ENCODE peak calls at places on chromosomes 1 and 21, in ten cellular contexts. E, X, G, P, C, A, J, V, U and O are unnamed samples.

GRCh38 chr1:3746784-3747521 is 5.3 kb upstream of the CCDC27 start:
- DNase-seq in E (peak; percentile 69), V (peak; percentile 85), P (peak; percentile 29), G (peak; percentile 93), C (peak; percentile 93), X (peak; percentile 72), U (peak; percentile 92), A (peak; percentile 89), J (peak; percentile 92), O (peak; percentile 89)

GRCh38 chr1:212514782-212515181 is 82.1 kb downstream of the NENF start:
- DNase-seq in C (no peak), E (no peak), A (no peak), U (no peak), X (no peak), P (no peak), J (no peak), V (no peak), G (no peak), O (no peak)

GRCh38 chr1:110428961-110429360 is 21.5 kb upstream of the LAMTOR5 start:
- DNase-seq in U (no peak), P (no peak), A (no peak), J (no peak), C (no peak), E (no peak), X (no peak), G (peak; percentile 24), V (no peak), O (no peak)

GRCh38 chr1:19921310-19921709 is 2.1 kb downstream of the PLA2G2E start:
- DNase-seq in X (no peak), C (no peak), V (no peak), P (no peak), U (no peak), E (no peak), J (no peak), A (peak; percentile 73), G (no peak), O (no peak)

GRCh38 chr1:18541046-18541795 is 60.5 kb downstream of the KLHDC7A start:
- DNase-seq in A (no peak), G (no peak), U (no peak), V (no peak), P (no peak), X (no peak), E (no peak), J (peak; percentile 18), C (no peak), O (peak; percentile 47)

GRCh38 chr1:172431721-172432192 is 11.3 kb downstream of the C1orf105 start:
- DNase-seq in C (no peak), J (no peak), G (no peak), V (no peak), U (no peak), A (peak; percentile 75), E (no peak), P (no peak), X (no peak), O (no peak)

GRCh38 chr1:156481527-156481926 is 19.0 kb downstream of the MEF2D start:
- DNase-seq in G (no peak), X (no peak), J (no peak), A (no peak), E (no peak), V (no peak), U (no peak), C (no peak), P (no peak), O (no peak)

GRCh38 chr1:161736332-161736969 is 13.1 kb upstream of the DUSP12 start:
- DNase-seq in J (no peak), U (no peak), P (no peak), V (no peak), G (no peak), X (peak; percentile 29), A (no peak), E (no peak), C (no peak), O (no peak)

GRCh38 chr1:111404588-111404987 is 22.9 kb downstream of the OVGP1 start:
- DNase-seq in U (no peak), G (no peak), X (no peak), A (no peak), J (no peak), P (peak; percentile 72), E (no peak), V (no peak), C (no peak), O (no peak)

GRCh38 chr21:35943752-35944151 is 116.6 kb downstream of the SETD4 start:
- DNase-seq in X (no peak), G (no peak), A (no peak), U (no peak), J (no peak), V (no peak), P (no peak), C (no peak), E (no peak), O (no peak)

GRCh38 chr1:92709738-92710137 is 75.2 kb downstream of the EVI5 start:
- DNase-seq in J (no peak), A (no peak), E (peak; percentile 88), U (peak; percentile 61), G (no peak), X (peak; percentile 23), C (peak; percentile 58), P (no peak), V (no peak), O (no peak)

GRCh38 chr1:117732956-117733355 is 127.1 kb downstream of the TENT5C start:
- DNase-seq in P (no peak), X (no peak), J (no peak), V (no peak), C (no peak), G (no peak), E (no peak), A (no peak), U (no peak), O (no peak)

GRCh38 chr1:30743584-30744059 is 14.0 kb downstream of the LAPTM5 start:
- DNase-seq in P (peak; percentile 89), E (no peak), A (no peak), C (no peak), X (no peak), V (no peak), U (no peak), G (no peak), J (no peak), O (no peak)
- TF ChIP-seq CTCF in P (no peak), E (no peak), A (no peak), C (no peak), X (no peak), V (no peak), U (no peak), G (no peak), J (no peak), O (no peak)

GRCh38 chr1:155241069-155241679 is 14.1 kb downstream of the ENTREP3 start:
- DNase-seq in E (peak; percentile 74), V (peak; percentile 57), C (peak; percentile 65), U (peak; percentile 90), P (peak; percentile 86), G (peak; percentile 86), A (no peak), X (peak; percentile 86), J (peak; percentile 87), O (peak; percentile 79)
- H3K4me3 ChIP-seq in E (peak overlapping the region; percentile 73), V (peak overlapping the region; percentile 33), C (peak overlapping the region; percentile 35), U (no peak overlapping the region), P (peak overlapping the region; percentile 70), G (peak overlapping the region; percentile 41), A (peak overlapping the region; percentile 53), X (peak overlapping the region; percentile 41), J (peak overlapping the region; percentile 65), O (peak overlapping the region; percentile 55)

DNA sequence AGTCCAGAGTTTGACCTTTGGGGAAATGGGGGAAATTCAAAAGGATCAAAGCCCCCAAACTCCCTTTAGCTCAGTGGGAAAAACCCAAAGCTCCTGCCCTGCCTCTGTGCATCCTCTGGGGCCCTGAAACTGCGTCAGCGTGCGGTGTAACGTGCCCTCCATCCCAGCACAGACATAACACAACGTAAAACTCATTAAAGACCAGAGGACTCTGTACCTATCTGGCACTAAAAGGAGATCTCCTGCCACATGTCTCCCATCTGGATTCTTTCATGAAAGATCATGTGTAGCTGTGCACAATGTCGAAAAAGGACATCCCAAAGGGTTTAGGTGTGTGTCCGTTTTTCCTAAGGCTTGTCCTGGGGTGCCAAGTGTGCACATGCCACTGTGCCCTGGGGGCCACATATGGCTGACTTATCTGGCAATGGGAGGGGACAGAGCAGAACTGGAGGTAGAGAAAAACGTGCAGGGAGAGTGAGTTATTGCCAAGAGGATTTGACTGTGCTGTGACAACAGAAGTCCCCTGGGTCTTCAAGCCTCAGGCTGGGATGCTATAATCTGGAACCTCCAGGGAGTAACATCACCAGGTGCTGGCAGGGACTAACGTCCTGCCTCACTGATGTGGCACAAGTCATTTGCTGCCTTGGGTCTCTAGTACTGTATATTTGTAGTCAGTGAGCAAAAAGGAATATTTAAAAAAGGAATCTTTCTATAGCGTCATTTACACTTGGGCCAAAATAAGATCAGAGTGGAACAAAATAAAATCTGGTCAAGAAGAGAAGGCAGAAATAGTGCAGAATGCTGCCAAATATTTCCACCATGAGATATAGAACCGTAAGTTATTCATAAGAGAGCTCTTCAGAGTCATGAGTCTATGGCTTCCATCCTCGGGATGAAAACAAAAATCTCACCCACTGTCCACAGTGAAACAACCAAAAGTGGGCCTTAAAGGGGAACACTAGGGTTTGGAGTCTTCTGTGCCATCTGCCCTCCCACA is 52.3 kb downstream of the ITPKB start:
- DNase-seq in J (no peak), C (no peak), V (no peak), A (no peak), U (no peak), G (peak; percentile 60), E (no peak), X (no peak), P (peak; percentile 81), O (no peak)
- H3K27ac ChIP-seq in J (peak overlapping the region; percentile 0), C (no peak overlapping the region), V (no peak overlapping the region), A (no peak overlapping the region), U (no peak overlapping the region), G (peak overlapping the region; percentile 71), E (no peak overlapping the region), X (no peak overlapping the region), P (peak overlapping the region; percentile 73), O (peak overlapping the region; percentile 73)

DNA sequence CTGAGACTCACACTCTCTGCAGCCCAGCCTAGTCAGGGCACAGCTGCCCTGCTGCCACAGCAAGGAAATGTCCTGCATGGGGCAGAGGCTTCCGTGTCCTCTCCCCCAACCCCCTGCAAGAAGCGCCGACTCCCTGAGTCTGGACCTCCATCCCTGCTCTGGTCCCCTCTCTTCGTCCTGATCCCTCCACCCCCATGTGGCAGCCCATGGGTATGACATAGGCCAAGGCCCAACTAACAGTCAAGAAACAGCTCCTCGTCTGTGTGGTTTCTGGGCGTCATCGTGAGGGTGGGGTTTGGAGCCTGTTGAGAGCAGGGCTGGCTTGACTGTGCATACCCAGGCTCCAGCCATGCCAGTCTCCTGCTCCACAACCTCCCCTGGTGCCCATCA is 19.5 kb downstream of the FAAH start:
- DNase-seq in C (peak; percentile 32), A (no peak), E (no peak), U (no peak), P (peak; percentile 48), V (no peak), X (no peak), J (no peak), G (no peak), O (no peak)
- TF ChIP-seq CTCF in C (no peak), A (peak; percentile 4), E (peak; percentile 20), U (no peak), P (peak; percentile 65), V (no peak), X (no peak), J (no peak), G (no peak), O (no peak)